ENCODE peak calls at places on chromosomes 2 and 18, in nine cellular contexts. J, X, E, R, L, D, T, A and Y are unnamed samples.

GRCh38 chr18:67651438-67651837 is 134.9 kb upstream of the DSEL start:
- DNase-seq in J (no peak), X (no peak), E (no peak), R (no peak), L (no peak), D (no peak), T (no peak), A (no peak), Y (no peak)

GRCh38 chr18:57776767-57777166 is 26.3 kb downstream of the ATP8B1 start:
- DNase-seq in J (no peak), X (no peak), E (no peak), R (no peak), L (no peak), D (no peak), T (no peak), A (no peak), Y (no peak)

GRCh38 chr2:207385903-207386302 is 143.9 kb upstream of the CREB1 start:
- DNase-seq in J (peak), X (no peak), E (no peak), R (no peak), L (no peak), D (no peak), T (no peak), A (no peak), Y (no peak)

GRCh38 chr2:218168635-218169462 is 2.1 kb upstream of the CXCR1 start:
- DNase-seq in J (peak), X (peak), E (no peak), R (peak), L (peak), D (peak), T (peak), A (peak), Y (peak)

GRCh38 chr18:62982600-62983251 is 267.4 kb downstream of the PHLPP1 start:
- DNase-seq in J (peak), X (no peak), E (no peak), R (peak), L (peak), D (peak), T (peak), A (peak), Y (peak)

GRCh38 chr2:234026111-234026510 is 24.4 kb upstream of the SPP2 start:
- DNase-seq in J (peak), X (no peak), E (no peak), R (no peak), L (no peak), D (no peak), T (no peak), A (no peak), Y (no peak)

GRCh38 chr2:148876190-148876588 is 1.2 kb downstream of the KIF5C start:
- DNase-seq in J (no peak), X (no peak), E (peak), R (peak), L (peak), D (no peak), T (no peak), A (peak), Y (no peak)

GRCh38 chr18:31301201-31301655 is 16.7 kb upstream of the DSG1 start:
- DNase-seq in J (peak), X (no peak), E (no peak), R (no peak), L (no peak), D (no peak), T (no peak), A (no peak), Y (no peak)

GRCh38 chr2:174752403-174753037 is 11.8 kb downstream of the CHRNA1 start:
- DNase-seq in J (no peak), X (no peak), E (no peak), R (no peak), L (peak), D (no peak), T (no peak), A (no peak), Y (peak)

GRCh38 chr18:31723998-31724711 is 36.5 kb downstream of the SLC25A52 start:
- DNase-seq in J (no peak), X (no peak), E (peak), R (peak), L (no peak), D (peak), T (no peak), A (no peak), Y (no peak)

GRCh38 chr2:232315049-232315922 is 63.3 kb upstream of the ALPP start:
- DNase-seq in J (peak), X (peak), E (peak), R (no peak), L (peak), D (peak), T (peak), A (no peak), Y (peak)

GRCh38 chr18:77321823-77322805 is 72.5 kb downstream of the GALR1 start:
- DNase-seq in J (no peak), X (no peak), E (no peak), R (peak), L (no peak), D (peak), T (no peak), A (no peak), Y (no peak)

GRCh38 chr2:148936857-148937450 is 61.9 kb downstream of the KIF5C start:
- DNase-seq in J (no peak), X (no peak), E (no peak), R (peak), L (no peak), D (no peak), T (no peak), A (peak), Y (no peak)

GRCh38 chr2:24754985-24755690 is 38.1 kb downstream of the PTRHD1 start:
- DNase-seq in J (peak), X (no peak), E (no peak), R (no peak), L (no peak), D (no peak), T (no peak), A (no peak), Y (no peak)

GRCh38 chr2:188494906-188495305 is 203.2 kb downstream of the GULP1 start:
- DNase-seq in J (no peak), X (no peak), E (no peak), R (no peak), L (no peak), D (no peak), T (no peak), A (no peak), Y (no peak)

GRCh38 chr2:130749078-130749477 is 6.3 kb upstream of the AMER3 start:
- DNase-seq in J (no peak), X (no peak), E (no peak), R (no peak), L (no peak), D (no peak), T (no peak), A (no peak), Y (no peak)

GRCh38 chr18:10442551-10442971 is 11.9 kb upstream of the APCDD1 start:
- DNase-seq in J (no peak), X (no peak), E (peak), R (peak), L (no peak), D (no peak), T (no peak), A (no peak), Y (no peak)

GRCh38 chr2:25966531-25967265 is 15.6 kb downstream of the KIF3C start:
- DNase-seq in J (no peak), X (no peak), E (no peak), R (no peak), L (no peak), D (no peak), T (no peak), A (no peak), Y (no peak)

GRCh38 chr18:45014047-45014501 is 333.4 kb downstream of the SETBP1 start:
- DNase-seq in J (peak), X (no peak), E (no peak), R (no peak), L (no peak), D (no peak), T (no peak), A (no peak), Y (no peak)

GRCh38 chr2:221235941-221236340 is 336.2 kb downstream of the EPHA4 start:
- DNase-seq in J (no peak), X (no peak), E (no peak), R (no peak), L (no peak), D (no peak), T (no peak), A (no peak), Y (no peak)

GRCh38 chr2:204574473-204574872 is 29.2 kb downstream of the PARD3B start:
- DNase-seq in J (peak), X (no peak), E (no peak), R (no peak), L (no peak), D (no peak), T (no peak), A (no peak), Y (no peak)

GRCh38 chr2:188931361-188931760 is 42.8 kb upstream of the COL3A1 start:
- DNase-seq in J (peak), X (no peak), E (no peak), R (no peak), L (no peak), D (no peak), T (no peak), A (no peak), Y (no peak)

GRCh38 chr2:57296795-57297517 is 749.6 kb upstream of the VRK2 start:
- DNase-seq in J (no peak), X (no peak), E (no peak), R (no peak), L (no peak), D (no peak), T (no peak), A (no peak), Y (no peak)

GRCh38 chr2:109376115-109376514 is 237.7 kb downstream of the SEPTIN10 start:
- DNase-seq in J (peak), X (no peak), E (no peak), R (no peak), L (no peak), D (peak), T (no peak), A (no peak), Y (no peak)

GRCh38 chr2:30346475-30347169 is 100.4 kb upstream of the LCLAT1 start:
- DNase-seq in J (no peak), X (no peak), E (no peak), R (no peak), L (no peak), D (peak), T (no peak), A (no peak), Y (no peak)

GRCh38 chr18:63869374-63869773 is 18.1 kb upstream of the SERPINB2 start:
- DNase-seq in J (peak), X (no peak), E (no peak), R (no peak), L (no peak), D (no peak), T (no peak), A (no peak), Y (no peak)

GRCh38 chr2:28274911-28275685 is 117.6 kb upstream of the FOSL2 start:
- DNase-seq in J (peak), X (no peak), E (no peak), R (no peak), L (peak), D (peak), T (no peak), A (no peak), Y (no peak)

GRCh38 chr2:166057363-166058169 is 70.3 kb downstream of the SCN1A start:
- DNase-seq in J (peak), X (no peak), E (no peak), R (peak), L (no peak), D (no peak), T (no peak), A (peak), Y (no peak)

GRCh38 chr2:127612111-127612822 is 33.7 kb upstream of the GPR17 start:
- DNase-seq in J (no peak), X (no peak), E (no peak), R (no peak), L (no peak), D (peak), T (no peak), A (no peak), Y (no peak)

GRCh38 chr2:102841107-102841840 is 79.4 kb downstream of the TMEM182 start:
- DNase-seq in J (peak), X (no peak), E (peak), R (peak), L (peak), D (peak), T (no peak), A (peak), Y (no peak)

GRCh38 chr2:32798841-32799240 is 147.9 kb upstream of the LTBP1 start:
- DNase-seq in J (peak), X (no peak), E (no peak), R (no peak), L (no peak), D (no peak), T (no peak), A (no peak), Y (no peak)

GRCh38 chr18:56235061-56235772 is 403.2 kb downstream of the TXNL1 start:
- DNase-seq in J (no peak), X (no peak), E (no peak), R (peak), L (no peak), D (no peak), T (no peak), A (no peak), Y (no peak)

GRCh38 chr2:120456867-120457266 is 110.9 kb downstream of the INHBB start:
- DNase-seq in J (no peak), X (no peak), E (no peak), R (no peak), L (no peak), D (no peak), T (no peak), A (no peak), Y (no peak)